ENCODE peak calls at places on chromosome 19, in four cellular contexts. One of them, this sample, is unnamed.

GRCh38 chr19:29596080-29596479 is 10.0 kb upstream of the POP4 start:
- DNase-seq in fibroblast of mammary gland: no peak
- DNase-seq in HCT116: no peak
- DNase-seq in brain microvascular endothelial cell: no peak
- DNase-seq in this sample: no peak

GRCh38 chr19:2237051-2237868 is 636 bp downstream of the SF3A2 start:
- DNase-seq in HCT116: no peak
- DNase-seq in brain microvascular endothelial cell: no peak
- DNase-seq in fibroblast of mammary gland: no peak
- DNase-seq in this sample: no peak

GRCh38 chr19:507286-508203 is at the start of gene TPGS1:
- DNase-seq in fibroblast of mammary gland: peak; percentile 52
- DNase-seq in brain microvascular endothelial cell: peak; percentile 51
- DNase-seq in HCT116: peak; percentile 40
- DNase-seq in this sample: no peak

GRCh38 chr19:16051254-16052025 is 24.9 kb upstream of the TPM4 start:
- DNase-seq in fibroblast of mammary gland: peak; percentile 60
- DNase-seq in brain microvascular endothelial cell: no peak
- DNase-seq in HCT116: peak; percentile 51
- DNase-seq in this sample: no peak

GRCh38 chr19:1901940-1902404 is 3.2 kb upstream of the ADAT3 start:
- DNase-seq in HCT116: no peak
- DNase-seq in brain microvascular endothelial cell: no peak
- DNase-seq in fibroblast of mammary gland: no peak
- DNase-seq in this sample: no peak

GRCh38 chr19:45186509-45187334 is 8.1 kb downstream of the BLOC1S3 start:
- DNase-seq in fibroblast of mammary gland: peak; percentile 19
- DNase-seq in HCT116: no peak
- DNase-seq in brain microvascular endothelial cell: peak; percentile 44
- DNase-seq in this sample: no peak

GRCh38 chr19:7852851-7853759 is 21.1 kb downstream of the PRR36 start:
- DNase-seq in HCT116: peak; percentile 85
- DNase-seq in fibroblast of mammary gland: peak; percentile 49
- DNase-seq in brain microvascular endothelial cell: no peak
- DNase-seq in this sample: no peak

GRCh38 chr19:395467-395866 is 13.5 kb downstream of the C2CD4C start:
- DNase-seq in brain microvascular endothelial cell: no peak
- DNase-seq in fibroblast of mammary gland: no peak
- DNase-seq in HCT116: no peak
- DNase-seq in this sample: no peak

GRCh38 chr19:23527797-23528196 is 132.5 kb upstream of the ZNF91 start:
- DNase-seq in fibroblast of mammary gland: no peak
- DNase-seq in HCT116: no peak
- DNase-seq in brain microvascular endothelial cell: no peak
- DNase-seq in this sample: no peak

GRCh38 chr19:14889994-14890393 is 4.1 kb upstream of the OR7A17 start:
- DNase-seq in fibroblast of mammary gland: no peak
- DNase-seq in HCT116: no peak
- DNase-seq in brain microvascular endothelial cell: no peak
- DNase-seq in this sample: no peak

GRCh38 chr19:40604647-40605200 is 3.6 kb downstream of the LTBP4 start:
- DNase-seq in brain microvascular endothelial cell: no peak
- DNase-seq in HCT116: no peak
- DNase-seq in fibroblast of mammary gland: no peak
- DNase-seq in this sample: no peak

GRCh38 chr19:12784394-12784870 is 6.9 kb upstream of the JUNB start:
- DNase-seq in HCT116: no peak
- DNase-seq in fibroblast of mammary gland: no peak
- DNase-seq in brain microvascular endothelial cell: no peak
- DNase-seq in this sample: no peak

GRCh38 chr19:8097198-8097597 is 44.6 kb downstream of the CCL25 start:
- DNase-seq in fibroblast of mammary gland: no peak
- DNase-seq in HCT116: no peak
- DNase-seq in brain microvascular endothelial cell: no peak
- DNase-seq in this sample: no peak

GRCh38 chr19:16268676-16269319 is 55.8 kb upstream of the KLF2 start:
- DNase-seq in HCT116: no peak
- DNase-seq in brain microvascular endothelial cell: no peak
- DNase-seq in fibroblast of mammary gland: no peak
- DNase-seq in this sample: no peak

GRCh38 chr19:56155124-56155687 is 14.1 kb downstream of the ZNF444 start:
- DNase-seq in brain microvascular endothelial cell: no peak
- DNase-seq in fibroblast of mammary gland: no peak
- DNase-seq in HCT116: no peak
- DNase-seq in this sample: no peak

GRCh38 chr19:43806848-43807247 is 4.6 kb upstream of the LYPD5 start:
- DNase-seq in fibroblast of mammary gland: no peak
- DNase-seq in HCT116: no peak
- DNase-seq in brain microvascular endothelial cell: no peak
- DNase-seq in this sample: no peak

GRCh38 chr19:10876459-10877240 is 5.3 kb downstream of the CARM1 start:
- DNase-seq in fibroblast of mammary gland: no peak
- DNase-seq in HCT116: no peak
- DNase-seq in brain microvascular endothelial cell: no peak
- DNase-seq in this sample: no peak

GRCh38 chr19:58345558-58345957 is 7.7 kb downstream of the A1BG start:
- DNase-seq in brain microvascular endothelial cell: no peak
- DNase-seq in HCT116: no peak
- DNase-seq in fibroblast of mammary gland: no peak
- DNase-seq in this sample: no peak

GRCh38 chr19:47650695-47651094 is 41.8 kb downstream of the BICRA start:
- DNase-seq in brain microvascular endothelial cell: no peak
- DNase-seq in HCT116: no peak
- DNase-seq in fibroblast of mammary gland: no peak
- DNase-seq in this sample: no peak

GRCh38 chr19:6292006-6292405 is 12.2 kb upstream of the MLLT1 start:
- DNase-seq in HCT116: peak; percentile 32
- DNase-seq in fibroblast of mammary gland: peak; percentile 16
- DNase-seq in brain microvascular endothelial cell: no peak
- DNase-seq in this sample: no peak

GRCh38 chr19:2428756-2429711 is 1.6 kb upstream of the TIMM13 start:
- DNase-seq in fibroblast of mammary gland: no peak
- DNase-seq in brain microvascular endothelial cell: no peak
- DNase-seq in HCT116: no peak
- DNase-seq in this sample: no peak

GRCh38 chr19:33500991-33501390 is 20.6 kb downstream of the PEPD start:
- DNase-seq in brain microvascular endothelial cell: no peak
- DNase-seq in HCT116: no peak
- DNase-seq in fibroblast of mammary gland: no peak
- DNase-seq in this sample: no peak

GRCh38 chr19:14375055-14375581 is 6.1 kb upstream of the ADGRE5 start:
- DNase-seq in brain microvascular endothelial cell: no peak
- DNase-seq in fibroblast of mammary gland: no peak
- DNase-seq in HCT116: no peak
- DNase-seq in this sample: no peak

GRCh38 chr19:51140441-51140840 is 1.7 kb upstream of the SIGLEC7 start:
- DNase-seq in HCT116: no peak
- DNase-seq in fibroblast of mammary gland: no peak
- DNase-seq in brain microvascular endothelial cell: no peak
- DNase-seq in this sample: no peak

GRCh38 chr19:14672043-14672872 is 2.4 kb downstream of the ADGRE3 start:
- DNase-seq in fibroblast of mammary gland: peak; percentile 18
- DNase-seq in brain microvascular endothelial cell: no peak
- DNase-seq in HCT116: no peak
- DNase-seq in this sample: no peak

GRCh38 chr19:11375143-11375948 is 880 bp downstream of the SWSAP1 start:
- DNase-seq in brain microvascular endothelial cell: no peak
- DNase-seq in fibroblast of mammary gland: no peak
- DNase-seq in HCT116: no peak
- DNase-seq in this sample: no peak

GRCh38 chr19:658916-659839 is 3.8 kb downstream of the RNF126 start:
- DNase-seq in brain microvascular endothelial cell: peak; percentile 35
- DNase-seq in fibroblast of mammary gland: peak; percentile 74
- DNase-seq in HCT116: no peak
- DNase-seq in this sample: no peak

GRCh38 chr19:2333027-2333806 is 4.7 kb downstream of the SPPL2B start:
- DNase-seq in HCT116: no peak
- DNase-seq in fibroblast of mammary gland: no peak
- DNase-seq in brain microvascular endothelial cell: no peak
- DNase-seq in this sample: no peak

GRCh38 chr19:4983346-4984105 is 14.6 kb downstream of the KDM4B start:
- DNase-seq in brain microvascular endothelial cell: no peak
- DNase-seq in fibroblast of mammary gland: no peak
- DNase-seq in HCT116: no peak
- DNase-seq in this sample: no peak

GRCh38 chr19:57280913-57281425 is 684 bp downstream of the ZNF460 start:
- DNase-seq in brain microvascular endothelial cell: no peak
- DNase-seq in HCT116: no peak
- DNase-seq in fibroblast of mammary gland: peak; percentile 7
- DNase-seq in this sample: no peak

GRCh38 chr19:5553892-5554291 is 13.9 kb downstream of the TINCR start:
- DNase-seq in brain microvascular endothelial cell: no peak
- DNase-seq in fibroblast of mammary gland: no peak
- DNase-seq in HCT116: no peak
- DNase-seq in this sample: no peak

GRCh38 chr19:10454267-10454666 is 33.9 kb downstream of the PDE4A start:
- DNase-seq in brain microvascular endothelial cell: no peak
- DNase-seq in fibroblast of mammary gland: peak; percentile 19
- DNase-seq in HCT116: no peak
- DNase-seq in this sample: no peak

GRCh38 chr19:7500811-7501450 is 12.1 kb upstream of the PEX11G start:
- DNase-seq in fibroblast of mammary gland: peak; percentile 29
- DNase-seq in brain microvascular endothelial cell: peak; percentile 39
- DNase-seq in HCT116: peak; percentile 78
- DNase-seq in this sample: no peak

GRCh38 chr19:39590265-39590664 is 12.1 kb upstream of the LGALS13 start:
- DNase-seq in HCT116: no peak
- DNase-seq in fibroblast of mammary gland: peak; percentile 4
- DNase-seq in brain microvascular endothelial cell: peak; percentile 12
- DNase-seq in this sample: no peak

GRCh38 chr19:12484011-12484370 is 625 bp downstream of the ZNF709 start:
- DNase-seq in HCT116: no peak
- DNase-seq in brain microvascular endothelial cell: no peak
- DNase-seq in fibroblast of mammary gland: no peak
- DNase-seq in this sample: no peak

DNA sequence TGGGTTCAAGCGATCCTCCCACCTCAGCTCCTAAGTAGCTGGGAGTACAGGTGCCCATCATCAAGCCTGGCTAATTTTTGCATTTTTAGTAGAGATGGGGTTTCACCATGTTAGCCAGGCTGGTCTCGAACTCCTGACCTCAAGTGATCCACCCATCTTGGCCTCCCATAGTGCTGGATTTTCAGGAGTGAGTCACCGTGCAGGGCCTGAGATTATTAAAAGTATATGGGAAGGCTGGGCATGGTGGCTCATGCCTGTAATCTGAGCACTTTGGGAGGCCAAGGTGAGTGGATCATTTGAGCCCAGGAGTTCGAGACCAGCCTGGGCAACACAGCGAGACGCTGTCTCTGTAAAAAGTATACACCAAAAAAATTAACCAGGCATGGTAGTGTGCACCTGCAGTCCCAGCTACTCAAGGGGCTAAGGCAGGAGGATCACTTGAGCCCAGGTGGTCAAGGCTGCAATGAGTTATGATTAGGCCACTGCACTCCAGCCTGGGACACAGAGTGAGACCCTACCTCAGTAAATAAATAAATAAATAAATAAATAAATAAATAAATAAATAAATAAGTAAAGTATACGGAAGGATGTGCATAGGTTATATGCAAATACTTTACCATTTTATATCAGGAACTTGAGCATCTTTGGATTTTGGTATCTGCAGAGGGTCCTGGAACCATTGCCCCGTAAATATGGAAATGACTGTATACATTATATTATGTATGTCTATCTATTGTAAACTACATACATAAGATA is 854 bp downstream of the IL12RB1 start:
- DNase-seq in HCT116: no peak
- DNase-seq in fibroblast of mammary gland: no peak
- DNase-seq in brain microvascular endothelial cell: no peak
- DNase-seq in this sample: no peak
- H3K4me3 ChIP-seq in HCT116: no peak overlapping the region
- H3K4me3 ChIP-seq in fibroblast of mammary gland: no peak overlapping the region
- H3K4me3 ChIP-seq in brain microvascular endothelial cell: no peak overlapping the region
- H3K4me3 ChIP-seq in this sample: no peak overlapping the region

DNA sequence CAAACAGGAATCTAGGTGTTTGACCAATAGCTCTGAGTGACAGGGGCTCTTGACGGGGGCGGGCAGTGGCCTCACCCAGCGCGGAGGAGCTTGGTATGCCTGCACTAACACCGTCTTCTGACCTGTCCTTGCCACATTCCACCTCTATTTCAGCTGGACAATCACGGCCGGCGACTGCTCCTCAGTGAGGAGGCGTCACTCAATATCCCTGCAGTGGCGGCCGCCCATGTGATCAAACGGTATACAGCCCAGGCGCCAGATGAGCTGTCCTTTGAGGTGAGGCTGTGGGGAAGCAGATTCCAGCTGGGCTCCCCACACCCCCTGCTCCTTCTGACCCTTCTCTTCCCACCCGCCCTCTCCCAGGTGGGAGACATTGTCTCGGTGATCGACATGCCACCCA is 4.7 kb downstream of the ARHGAP33 start:
- DNase-seq in fibroblast of mammary gland: no peak
- DNase-seq in brain microvascular endothelial cell: no peak
- DNase-seq in HCT116: no peak
- DNase-seq in this sample: no peak
- H3K4me3 ChIP-seq in fibroblast of mammary gland: no peak overlapping the region
- H3K4me3 ChIP-seq in brain microvascular endothelial cell: no peak overlapping the region
- H3K4me3 ChIP-seq in HCT116: no peak overlapping the region
- H3K4me3 ChIP-seq in this sample: no peak overlapping the region

GRCh38 chr19:38425810-38426466 is at the start of gene RASGRP4:
- DNase-seq in HCT116: no peak
- DNase-seq in brain microvascular endothelial cell: no peak
- DNase-seq in fibroblast of mammary gland: no peak
- DNase-seq in this sample: no peak
- H3K4me3 ChIP-seq in HCT116: no peak within 1 kb of the TSS
- H3K4me3 ChIP-seq in brain microvascular endothelial cell: no peak within 1 kb of the TSS
- H3K4me3 ChIP-seq in fibroblast of mammary gland: no peak within 1 kb of the TSS
- H3K4me3 ChIP-seq in this sample: no peak within 1 kb of the TSS

DNA sequence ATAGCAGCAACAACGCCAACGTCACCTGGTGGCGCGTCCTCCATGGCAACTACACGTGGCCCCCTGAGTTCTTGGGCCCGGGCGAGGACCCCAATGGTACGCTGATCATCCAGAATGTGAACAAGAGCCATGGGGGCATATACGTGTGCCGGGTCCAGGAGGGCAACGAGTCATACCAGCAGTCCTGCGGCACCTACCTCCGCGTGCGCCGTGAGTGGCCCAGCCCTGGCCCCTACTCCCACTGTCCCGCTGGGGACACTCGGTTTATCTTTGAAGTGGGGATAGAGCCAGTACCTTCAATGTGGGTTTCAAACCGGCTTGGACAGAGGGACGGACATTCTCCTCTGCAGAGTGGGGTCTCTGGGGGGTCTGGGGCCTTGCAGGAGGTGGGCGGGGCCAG is 2.0 kb downstream of the CD79A start:
- DNase-seq in fibroblast of mammary gland: no peak
- DNase-seq in brain microvascular endothelial cell: no peak
- DNase-seq in HCT116: no peak
- DNase-seq in this sample: no peak
- H3K4me3 ChIP-seq in fibroblast of mammary gland: no peak overlapping the region
- H3K4me3 ChIP-seq in brain microvascular endothelial cell: no peak overlapping the region
- H3K4me3 ChIP-seq in HCT116: no peak overlapping the region
- H3K4me3 ChIP-seq in this sample: no peak overlapping the region

GRCh38 chr19:3982701-3983541 is 2.3 kb downstream of the EEF2 start:
- DNase-seq in HCT116: no peak
- DNase-seq in fibroblast of mammary gland: peak; percentile 84
- DNase-seq in brain microvascular endothelial cell: no peak
- DNase-seq in this sample: no peak
- H3K4me3 ChIP-seq in HCT116: no peak overlapping the region
- H3K4me3 ChIP-seq in fibroblast of mammary gland: peak overlapping the region; percentile 91
- H3K4me3 ChIP-seq in brain microvascular endothelial cell: peak overlapping the region; percentile 100
- H3K4me3 ChIP-seq in this sample: peak overlapping the region; percentile 78

This sample was measured in AG09309.